ENCODE peak calls at places on chromosomes 6 and 20, in eight cellular contexts. A, J, Q, C, I, G, P and F are unnamed samples.

GRCh38 chr6:112475083-112475482 is 128.0 kb downstream of the RFPL4B start:
- DNase-seq in G (no peak), P (no peak), C (peak; percentile 17), J (peak; percentile 22), Q (peak; percentile 12), I (no peak), A (no peak), F (no peak)

GRCh38 chr6:156526081-156526480 is 251.1 kb upstream of the ARID1B start:
- DNase-seq in P (no peak), A (no peak), C (no peak), I (no peak), J (no peak), Q (no peak), G (no peak), F (no peak)

GRCh38 chr6:71034578-71034977 is 77.7 kb upstream of the B3GAT2 start:
- DNase-seq in C (no peak), G (no peak), J (no peak), P (no peak), I (no peak), A (no peak), Q (no peak), F (no peak)

GRCh38 chr6:151067684-151068596 is 171.8 kb upstream of the AKAP12 start:
- DNase-seq in A (peak; percentile 85), J (peak; percentile 84), G (no peak), P (peak; percentile 13), I (peak; percentile 93), C (peak; percentile 90), Q (peak; percentile 94), F (no peak)

GRCh38 chr6:14734416-14735340 is 511.2 kb upstream of the JARID2 start:
- DNase-seq in G (no peak), C (peak; percentile 81), Q (peak; percentile 91), J (no peak), P (no peak), A (no peak), I (peak; percentile 79), F (no peak)

GRCh38 chr6:18155273-18155863 is at the start of gene KDM1B:
- DNase-seq in I (peak; percentile 97), P (peak; percentile 99), C (peak; percentile 99), A (peak; percentile 99), G (peak; percentile 98), Q (peak; percentile 97), J (peak; percentile 95), F (no peak)

GRCh38 chr20:31560094-31560899 is 44.8 kb upstream of the ID1 start:
- DNase-seq in J (peak; percentile 68), P (peak; percentile 28), C (peak; percentile 92), A (peak; percentile 88), I (peak; percentile 87), G (peak; percentile 82), Q (peak; percentile 92), F (peak; percentile 94)

GRCh38 chr6:52538921-52539354 is 37.9 kb downstream of the TRAM2 start:
- DNase-seq in G (no peak), I (no peak), C (peak; percentile 46), Q (no peak), J (no peak), A (no peak), P (no peak), F (no peak)

GRCh38 chr6:160756871-160757270 is 54.8 kb downstream of the PLG start:
- DNase-seq in C (no peak), I (no peak), P (no peak), Q (no peak), G (no peak), J (no peak), A (no peak), F (no peak)

GRCh38 chr6:34514593-34515472 is 41.3 kb downstream of the SPDEF start:
- DNase-seq in G (peak; percentile 71), C (peak; percentile 88), A (no peak), J (peak; percentile 12), P (no peak), I (no peak), Q (peak; percentile 28), F (peak; percentile 79)

GRCh38 chr20:23125159-23125558 is 39.0 kb upstream of the CD93 start:
- DNase-seq in C (no peak), A (no peak), P (no peak), Q (no peak), J (no peak), I (no peak), G (no peak), F (no peak)

GRCh38 chr6:82442320-82442719 is 78.7 kb downstream of the TPBG start:
- DNase-seq in Q (no peak), P (no peak), C (no peak), G (no peak), J (no peak), A (no peak), I (no peak), F (no peak)

GRCh38 chr20:9180480-9181257 is 111.8 kb downstream of the PLCB4 start:
- DNase-seq in J (no peak), P (no peak), A (no peak), G (no peak), Q (no peak), C (no peak), I (no peak), F (no peak)

GRCh38 chr6:43933111-43933885 is 163.3 kb downstream of the VEGFA start:
- DNase-seq in Q (no peak), G (no peak), P (no peak), J (no peak), C (no peak), A (peak; percentile 57), I (no peak), F (no peak)

GRCh38 chr6:80789912-80790635 is 683.6 kb downstream of the BCKDHB start:
- DNase-seq in Q (peak; percentile 87), G (no peak), A (no peak), C (peak; percentile 6), J (peak; percentile 11), I (peak; percentile 1), P (no peak), F (no peak)

GRCh38 chr20:46438156-46438750 is 31.8 kb upstream of the ELMO2 start:
- DNase-seq in I (peak; percentile 41), Q (peak; percentile 47), J (peak; percentile 4), A (no peak), C (peak; percentile 61), G (no peak), P (no peak), F (no peak)

GRCh38 chr6:2853766-2854393 is 12.2 kb upstream of the SERPINB1 start:
- DNase-seq in P (no peak), G (peak; percentile 77), C (peak; percentile 77), J (no peak), A (no peak), I (peak; percentile 69), Q (peak; percentile 73), F (no peak)
- TF ChIP-seq CTCF in P (peak; percentile 20), G (peak; percentile 41), C (peak; percentile 47), J (peak; percentile 47), A (peak; percentile 51), I (peak; percentile 42), Q (peak; percentile 46), F (no peak)

DNA sequence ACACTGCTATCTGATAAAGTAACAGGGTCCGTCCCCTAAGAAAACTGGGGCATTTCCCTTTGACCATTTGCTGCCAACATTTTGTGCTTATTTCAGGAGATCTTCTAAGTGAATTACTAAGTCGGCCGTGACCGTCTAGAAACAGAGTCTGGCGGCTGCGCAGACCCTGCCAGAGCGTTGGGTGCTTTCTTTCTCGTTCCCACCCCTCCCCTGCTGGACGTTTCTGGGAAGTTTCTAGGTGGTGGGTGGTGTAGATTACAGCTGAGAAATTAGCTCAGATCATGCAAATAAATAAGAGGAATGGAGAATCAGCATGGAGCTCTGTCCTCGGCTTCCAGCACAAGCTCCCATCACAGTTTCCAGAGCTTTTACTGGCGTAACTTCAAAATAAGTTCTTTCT is 128.0 kb downstream of the MYLK4 start:
- DNase-seq in J (no peak), I (no peak), G (no peak), Q (peak; percentile 8), P (no peak), C (peak; percentile 46), A (peak; percentile 78), F (no peak)
- TF ChIP-seq CTCF in J (no peak), I (no peak), G (peak; percentile 21), Q (peak; percentile 35), P (no peak), C (peak; percentile 29), A (peak; percentile 35), F (no peak)

GRCh38 chr20:34083137-34083536 is 28.9 kb downstream of the EIF2S2 start:
- DNase-seq in P (peak; percentile 85), A (peak; percentile 92), G (no peak), Q (peak; percentile 99), C (peak; percentile 98), J (peak; percentile 90), I (peak; percentile 96), F (no peak)

GRCh38 chr20:34076952-34077351 is 35.1 kb downstream of the EIF2S2 start:
- DNase-seq in I (no peak), G (no peak), J (no peak), Q (no peak), A (no peak), P (no peak), C (no peak), F (no peak)

GRCh38 chr20:34082232-34082887 is 29.7 kb downstream of the EIF2S2 start:
- DNase-seq in P (no peak), G (no peak), C (no peak), I (no peak), Q (no peak), A (no peak), J (no peak), F (no peak)

GRCh38 chr20:34078540-34078939 is 33.5 kb downstream of the EIF2S2 start:
- DNase-seq in I (no peak), P (no peak), A (no peak), C (no peak), J (no peak), Q (no peak), G (no peak), F (no peak)

DNA sequence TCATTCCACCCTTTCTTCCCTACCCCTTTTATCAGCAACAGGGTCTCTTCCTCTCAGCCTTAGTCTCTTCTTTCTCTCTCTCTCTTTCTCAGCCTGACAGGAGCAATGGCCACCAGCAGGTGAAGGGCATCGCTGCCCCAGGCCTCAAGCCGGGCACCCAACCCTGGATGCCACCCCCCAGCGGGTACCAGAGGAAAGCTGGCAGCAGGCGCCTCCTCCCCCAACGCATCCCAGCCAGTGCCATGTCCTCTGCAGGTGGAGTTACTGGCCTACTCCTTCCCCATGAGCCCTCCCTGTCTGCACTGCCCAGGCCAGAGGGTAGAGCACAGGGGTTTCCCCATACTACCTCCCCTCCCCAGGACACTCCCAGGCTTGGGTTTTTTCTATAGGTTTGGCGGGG is 32.2 kb downstream of the EIF2S2 start:
- DNase-seq in G (no peak), J (no peak), A (no peak), P (no peak), C (no peak), I (no peak), Q (no peak), F (no peak)
- TF ChIP-seq CTCF in G (no peak), J (no peak), A (no peak), P (no peak), C (no peak), I (no peak), Q (no peak), F (no peak)

DNA sequence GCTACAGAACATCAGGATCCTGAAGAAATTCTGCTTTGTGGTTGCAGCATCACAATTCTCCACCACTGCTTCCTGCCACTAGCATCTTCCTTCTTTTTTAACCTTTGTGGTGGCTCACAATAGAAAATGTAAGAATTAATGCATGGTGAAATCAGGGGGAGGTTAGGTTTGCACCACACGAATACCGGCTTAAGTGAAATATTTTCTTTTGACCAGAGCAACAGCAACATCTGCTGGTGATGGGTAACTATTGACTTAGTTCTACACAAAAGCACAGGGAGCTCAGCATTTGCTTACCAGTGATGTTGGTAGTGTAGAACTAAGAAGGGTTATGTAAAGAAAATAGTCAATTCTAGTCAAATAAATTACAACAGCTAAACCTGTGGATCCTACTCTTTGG is 280.5 kb downstream of the SYNE1 start:
- DNase-seq in I (peak; percentile 48), G (no peak), Q (peak; percentile 62), C (peak; percentile 73), J (peak; percentile 33), P (no peak), A (no peak), F (no peak)
- TF ChIP-seq CTCF in I (peak; percentile 49), G (peak; percentile 62), Q (peak; percentile 41), C (peak; percentile 53), J (peak; percentile 47), P (peak; percentile 11), A (no peak), F (no peak)